ENCODE peak calls at places on chromosomes 4 and X, in seven cellular contexts. One of them, this sample, is unnamed.

GRCh38 chr4:159725571-159725970 is 622.7 kb downstream of the RAPGEF2 start:
- DNase-seq in GM12891: no peak
- DNase-seq in NCI-H510A treated with DMSO at 0.1 percent for 48 hours: no peak
- DNase-seq in hippocampal formation: no peak
- DNase-seq in cardiac fibroblast: no peak
- DNase-seq in RWPE1: no peak
- DNase-seq in CD4-positive, alpha-beta T cell: no peak
- DNase-seq in this sample: no peak

GRCh38 chrX:48071064-48071985 is at the start of gene ZNF630:
- DNase-seq in hippocampal formation: peak; percentile 56
- DNase-seq in GM12891: peak; percentile 56
- DNase-seq in RWPE1: peak; percentile 51
- DNase-seq in CD4-positive, alpha-beta T cell: peak; percentile 15
- DNase-seq in NCI-H510A treated with DMSO at 0.1 percent for 48 hours: peak; percentile 60
- DNase-seq in cardiac fibroblast: peak; percentile 62
- DNase-seq in this sample: peak; percentile 44

GRCh38 chr4:54527532-54527931 is 130.2 kb upstream of the KIT start:
- DNase-seq in NCI-H510A treated with DMSO at 0.1 percent for 48 hours: peak; percentile 76
- DNase-seq in GM12891: no peak
- DNase-seq in cardiac fibroblast: no peak
- DNase-seq in CD4-positive, alpha-beta T cell: no peak
- DNase-seq in hippocampal formation: no peak
- DNase-seq in RWPE1: no peak
- DNase-seq in this sample: no peak

GRCh38 chr4:184475096-184475461 is 729 bp upstream of the IRF2 start:
- DNase-seq in NCI-H510A treated with DMSO at 0.1 percent for 48 hours: no peak
- DNase-seq in cardiac fibroblast: peak; percentile 67
- DNase-seq in hippocampal formation: peak; percentile 47
- DNase-seq in GM12891: peak; percentile 32
- DNase-seq in CD4-positive, alpha-beta T cell: peak; percentile 28
- DNase-seq in RWPE1: peak; percentile 34
- DNase-seq in this sample: no peak

GRCh38 chr4:184114431-184114830 is 103.2 kb downstream of the ENPP6 start:
- DNase-seq in NCI-H510A treated with DMSO at 0.1 percent for 48 hours: no peak
- DNase-seq in GM12891: no peak
- DNase-seq in RWPE1: no peak
- DNase-seq in CD4-positive, alpha-beta T cell: no peak
- DNase-seq in cardiac fibroblast: no peak
- DNase-seq in hippocampal formation: no peak
- DNase-seq in this sample: no peak

GRCh38 chrX:15854080-15854655 is 445 bp downstream of the AP1S2 start:
- DNase-seq in CD4-positive, alpha-beta T cell: peak; percentile 3
- DNase-seq in hippocampal formation: peak; percentile 38
- DNase-seq in cardiac fibroblast: no peak
- DNase-seq in NCI-H510A treated with DMSO at 0.1 percent for 48 hours: peak; percentile 25
- DNase-seq in RWPE1: no peak
- DNase-seq in GM12891: no peak
- DNase-seq in this sample: peak; percentile 70

GRCh38 chrX:155148724-155149537 is 67.3 kb upstream of the VBP1 start:
- DNase-seq in RWPE1: no peak
- DNase-seq in GM12891: no peak
- DNase-seq in hippocampal formation: no peak
- DNase-seq in NCI-H510A treated with DMSO at 0.1 percent for 48 hours: no peak
- DNase-seq in cardiac fibroblast: peak; percentile 24
- DNase-seq in CD4-positive, alpha-beta T cell: peak; percentile 4
- DNase-seq in this sample: peak; percentile 46

GRCh38 chr4:113978561-113979156 is 788 bp downstream of the ARSJ start:
- DNase-seq in RWPE1: peak; percentile 38
- DNase-seq in hippocampal formation: no peak
- DNase-seq in cardiac fibroblast: no peak
- DNase-seq in GM12891: no peak
- DNase-seq in NCI-H510A treated with DMSO at 0.1 percent for 48 hours: no peak
- DNase-seq in CD4-positive, alpha-beta T cell: no peak
- DNase-seq in this sample: peak; percentile 11

GRCh38 chr4:53705151-53705764 is 114.0 kb upstream of the LNX1 start:
- DNase-seq in CD4-positive, alpha-beta T cell: no peak
- DNase-seq in hippocampal formation: no peak
- DNase-seq in NCI-H510A treated with DMSO at 0.1 percent for 48 hours: no peak
- DNase-seq in RWPE1: no peak
- DNase-seq in cardiac fibroblast: no peak
- DNase-seq in GM12891: no peak
- DNase-seq in this sample: no peak

GRCh38 chr4:150251752-150252190 is 173.5 kb downstream of the DCLK2 start:
- DNase-seq in RWPE1: no peak
- DNase-seq in cardiac fibroblast: no peak
- DNase-seq in hippocampal formation: no peak
- DNase-seq in NCI-H510A treated with DMSO at 0.1 percent for 48 hours: no peak
- DNase-seq in GM12891: no peak
- DNase-seq in CD4-positive, alpha-beta T cell: no peak
- DNase-seq in this sample: no peak

GRCh38 chr4:73718375-73719373 is 21.7 kb upstream of the CXCL8 start:
- DNase-seq in GM12891: no peak
- DNase-seq in CD4-positive, alpha-beta T cell: no peak
- DNase-seq in NCI-H510A treated with DMSO at 0.1 percent for 48 hours: no peak
- DNase-seq in cardiac fibroblast: no peak
- DNase-seq in hippocampal formation: no peak
- DNase-seq in RWPE1: no peak
- DNase-seq in this sample: no peak

GRCh38 chr4:182724414-182724813 is 192.8 kb downstream of the DCTD start:
- DNase-seq in GM12891: no peak
- DNase-seq in hippocampal formation: no peak
- DNase-seq in CD4-positive, alpha-beta T cell: no peak
- DNase-seq in RWPE1: peak; percentile 49
- DNase-seq in cardiac fibroblast: peak; percentile 13
- DNase-seq in NCI-H510A treated with DMSO at 0.1 percent for 48 hours: no peak
- DNase-seq in this sample: no peak

GRCh38 chrX:96715412-96715940 is 30.8 kb downstream of the DIAPH2 start:
- DNase-seq in RWPE1: no peak
- DNase-seq in CD4-positive, alpha-beta T cell: no peak
- DNase-seq in hippocampal formation: no peak
- DNase-seq in cardiac fibroblast: peak; percentile 10
- DNase-seq in NCI-H510A treated with DMSO at 0.1 percent for 48 hours: no peak
- DNase-seq in GM12891: no peak
- DNase-seq in this sample: no peak

GRCh38 chrX:39335447-39336235 is 534.4 kb downstream of the MID1IP1 start:
- DNase-seq in NCI-H510A treated with DMSO at 0.1 percent for 48 hours: peak; percentile 40
- DNase-seq in RWPE1: no peak
- DNase-seq in cardiac fibroblast: no peak
- DNase-seq in GM12891: no peak
- DNase-seq in CD4-positive, alpha-beta T cell: no peak
- DNase-seq in hippocampal formation: no peak
- DNase-seq in this sample: no peak

GRCh38 chrX:17377047-17377692 is 2.2 kb downstream of the NHS start:
- DNase-seq in cardiac fibroblast: no peak
- DNase-seq in RWPE1: peak; percentile 34
- DNase-seq in GM12891: no peak
- DNase-seq in CD4-positive, alpha-beta T cell: no peak
- DNase-seq in NCI-H510A treated with DMSO at 0.1 percent for 48 hours: peak; percentile 76
- DNase-seq in hippocampal formation: no peak
- DNase-seq in this sample: no peak

GRCh38 chr4:55733874-55734437 is 85.6 kb upstream of the EXOC1L start:
- DNase-seq in cardiac fibroblast: peak; percentile 67
- DNase-seq in CD4-positive, alpha-beta T cell: no peak
- DNase-seq in GM12891: no peak
- DNase-seq in hippocampal formation: no peak
- DNase-seq in RWPE1: peak; percentile 85
- DNase-seq in NCI-H510A treated with DMSO at 0.1 percent for 48 hours: no peak
- DNase-seq in this sample: peak; percentile 47

GRCh38 chrX:19388741-19389140 is 45.0 kb downstream of the PDHA1 start:
- DNase-seq in GM12891: no peak
- DNase-seq in cardiac fibroblast: no peak
- DNase-seq in RWPE1: no peak
- DNase-seq in CD4-positive, alpha-beta T cell: no peak
- DNase-seq in hippocampal formation: no peak
- DNase-seq in NCI-H510A treated with DMSO at 0.1 percent for 48 hours: no peak
- DNase-seq in this sample: no peak

GRCh38 chrX:154411981-154412340 is 622 bp downstream of the TAFAZZIN start:
- DNase-seq in hippocampal formation: no peak
- DNase-seq in GM12891: peak; percentile 70
- DNase-seq in cardiac fibroblast: peak; percentile 53
- DNase-seq in NCI-H510A treated with DMSO at 0.1 percent for 48 hours: peak; percentile 35
- DNase-seq in CD4-positive, alpha-beta T cell: no peak
- DNase-seq in RWPE1: no peak
- DNase-seq in this sample: peak; percentile 70

GRCh38 chr4:15232725-15233597 is 194.9 kb upstream of the C1QTNF7 start:
- DNase-seq in hippocampal formation: peak; percentile 26
- DNase-seq in cardiac fibroblast: peak; percentile 51
- DNase-seq in RWPE1: no peak
- DNase-seq in GM12891: no peak
- DNase-seq in NCI-H510A treated with DMSO at 0.1 percent for 48 hours: peak; percentile 8
- DNase-seq in CD4-positive, alpha-beta T cell: no peak
- DNase-seq in this sample: peak; percentile 40

GRCh38 chrX:38991656-38992558 is 190.6 kb downstream of the MID1IP1 start:
- DNase-seq in hippocampal formation: no peak
- DNase-seq in GM12891: no peak
- DNase-seq in RWPE1: peak; percentile 17
- DNase-seq in NCI-H510A treated with DMSO at 0.1 percent for 48 hours: no peak
- DNase-seq in cardiac fibroblast: no peak
- DNase-seq in CD4-positive, alpha-beta T cell: no peak
- DNase-seq in this sample: no peak

This sample was measured in SJCRH30.